ENCODE peak calls at places on chromosome 2, in seven cellular contexts. O is aorta; R is AG08395; S is activated CD4-positive, alpha-beta T cell treated with anti-CD3 and anti-CD28 coated beads, Interleukin-2, amount 50 U/mL, for 1 hour; Y is coronary artery; H is brain microvascular endothelial cell; D is NCI-H1694. F is an unnamed sample.

GRCh38 chr2:3222636-3223035 is 155.0 kb downstream of the EIPR1 start:
- DNase-seq in O (no peak), R (no peak), S (peak), Y (no peak), H (peak), D (no peak), F (no peak)

GRCh38 chr2:127762846-127763245 is 48.1 kb downstream of the WDR33 start:
- DNase-seq in O (no peak), R (no peak), S (no peak), Y (no peak), H (no peak), D (no peak), F (no peak)

GRCh38 chr2:225086915-225087314 is 44.6 kb upstream of the DOCK10 start:
- DNase-seq in O (no peak), R (no peak), S (no peak), Y (no peak), H (no peak), D (no peak), F (no peak)

GRCh38 chr2:180657054-180657453 is 323.4 kb upstream of the UBE2E3 start:
- DNase-seq in O (no peak), R (no peak), S (no peak), Y (no peak), H (peak), D (no peak), F (no peak)

GRCh38 chr2:172558372-172558771 is 2.5 kb downstream of the PDK1 start:
- DNase-seq in O (no peak), R (no peak), S (no peak), Y (no peak), H (no peak), D (no peak), F (no peak)

GRCh38 chr2:86790828-86791561 is at the start of gene CD8A:
- DNase-seq in O (no peak), R (peak), S (no peak), Y (no peak), H (peak), D (no peak), F (no peak)

GRCh38 chr2:234293973-234294372 is 202.9 kb downstream of the ARL4C start:
- DNase-seq in O (no peak), R (no peak), S (no peak), Y (no peak), H (no peak), D (no peak), F (no peak)

GRCh38 chr2:181673178-181673577 is 7.1 kb downstream of the NEUROD1 start:
- DNase-seq in O (no peak), R (no peak), S (no peak), Y (no peak), H (no peak), D (peak), F (no peak)

GRCh38 chr2:15943378-15943851 is 3.1 kb downstream of the MYCN start:
- DNase-seq in O (no peak), R (no peak), S (no peak), Y (no peak), H (no peak), D (peak), F (no peak)

GRCh38 chr2:70826696-70827330 is 6.4 kb upstream of the CLEC4F start:
- DNase-seq in O (no peak), R (peak), S (no peak), Y (no peak), H (no peak), D (no peak), F (no peak)

GRCh38 chr2:200845194-200845593 is 19.3 kb downstream of the CLK1 start:
- DNase-seq in O (no peak), R (no peak), S (no peak), Y (no peak), H (no peak), D (no peak), F (no peak)

GRCh38 chr2:65503746-65504145 is 71.3 kb upstream of the SPRED2 start:
- DNase-seq in O (no peak), R (no peak), S (no peak), Y (no peak), H (no peak), D (no peak), F (no peak)

GRCh38 chr2:158542577-158542976 is 85.8 kb downstream of the PKP4 start:
- DNase-seq in O (no peak), R (no peak), S (no peak), Y (no peak), H (no peak), D (no peak), F (no peak)

GRCh38 chr2:95058466-95058988 is 33.0 kb downstream of the MAL start:
- DNase-seq in O (peak), R (no peak), S (no peak), Y (peak), H (no peak), D (no peak), F (no peak)

GRCh38 chr2:186575302-186575701 is 14.6 kb upstream of the ITGAV start:
- DNase-seq in O (no peak), R (peak), S (no peak), Y (no peak), H (peak), D (no peak), F (no peak)

GRCh38 chr2:220708366-220708765 is 863.7 kb downstream of the EPHA4 start:
- DNase-seq in O (no peak), R (peak), S (no peak), Y (no peak), H (peak), D (no peak), F (no peak)

GRCh38 chr2:50133766-50134165 is 898.2 kb downstream of the NRXN1 start:
- DNase-seq in O (no peak), R (no peak), S (no peak), Y (no peak), H (no peak), D (no peak), F (no peak)

GRCh38 chr2:219180961-219181360 is 2.9 kb downstream of the RETREG2 start:
- DNase-seq in O (no peak), R (no peak), S (no peak), Y (no peak), H (no peak), D (no peak), F (no peak)

GRCh38 chr2:121862286-121862685 is 106.8 kb downstream of the TSN start:
- DNase-seq in O (no peak), R (no peak), S (no peak), Y (no peak), H (no peak), D (no peak), F (no peak)

GRCh38 chr2:147223119-147223518 is 621.7 kb upstream of the ACVR2A start:
- DNase-seq in O (no peak), R (no peak), S (no peak), Y (no peak), H (no peak), D (no peak), F (no peak)

GRCh38 chr2:239397856-239398470 is 2.9 kb downstream of the HDAC4 start:
- DNase-seq in O (no peak), R (no peak), S (no peak), Y (peak), H (no peak), D (no peak), F (no peak)

GRCh38 chr2:231342111-231342711 is 53.3 kb upstream of the B3GNT7 start:
- DNase-seq in O (peak), R (no peak), S (no peak), Y (peak), H (no peak), D (no peak), F (no peak)

GRCh38 chr2:119417898-119418297 is 13.8 kb upstream of the TMEM37 start:
- DNase-seq in O (no peak), R (no peak), S (no peak), Y (no peak), H (no peak), D (no peak), F (no peak)

GRCh38 chr2:219125225-219125885 is 35.3 kb downstream of the NHEJ1 start:
- DNase-seq in O (no peak), R (peak), S (no peak), Y (no peak), H (peak), D (no peak), F (no peak)

GRCh38 chr2:133500967-133501366 is 67.3 kb downstream of the NCKAP5 start:
- DNase-seq in O (no peak), R (no peak), S (no peak), Y (no peak), H (no peak), D (no peak), F (no peak)

GRCh38 chr2:186543561-186544131 is 46.2 kb upstream of the ITGAV start:
- DNase-seq in O (no peak), R (peak), S (no peak), Y (no peak), H (no peak), D (no peak), F (no peak)

GRCh38 chr2:70085711-70086277 is 1.5 kb upstream of the PCBP1 start:
- DNase-seq in O (no peak), R (no peak), S (no peak), Y (no peak), H (no peak), D (peak), F (no peak)

GRCh38 chr2:25592766-25593292 is 80.5 kb downstream of the DTNB start:
- DNase-seq in O (no peak), R (no peak), S (no peak), Y (no peak), H (no peak), D (no peak), F (no peak)

GRCh38 chr2:28602136-28602660 is 106.3 kb downstream of the PLB1 start:
- DNase-seq in O (peak), R (no peak), S (no peak), Y (no peak), H (no peak), D (no peak), F (no peak)

GRCh38 chr2:86764661-86765307 is 25.9 kb downstream of the CD8A start:
- DNase-seq in O (no peak), R (peak), S (no peak), Y (no peak), H (peak), D (peak), F (peak)

GRCh38 chr2:112880081-112880531 is 30.9 kb upstream of the IL37 start:
- DNase-seq in O (no peak), R (peak), S (no peak), Y (no peak), H (peak), D (no peak), F (no peak)

GRCh38 chr2:8658064-8658862 is 23.6 kb upstream of the ID2 start:
- DNase-seq in O (peak), R (no peak), S (no peak), Y (no peak), H (no peak), D (no peak), F (no peak)

F was measured in GM18507.